ENCODE peak calls at places on chromosomes 3 and 15, in ten cellular contexts. C, H, P, K, T, J, N, Q, L and U are unnamed samples.

GRCh38 chr3:133531981-133532380 is 41.5 kb upstream of the CDV3 start:
- DNase-seq in C (no peak), H (no peak), P (no peak), K (peak; percentile 84), T (peak; percentile 36), J (peak; percentile 82), N (no peak), Q (peak; percentile 67), L (peak; percentile 80), U (no peak)

GRCh38 chr3:25679642-25680302 is 15.1 kb upstream of the TOP2B start:
- DNase-seq in C (no peak), H (no peak), P (no peak), K (no peak), T (no peak), J (no peak), N (no peak), Q (no peak), L (no peak), U (no peak)

GRCh38 chr15:60115579-60116415 is 111.7 kb downstream of the FOXB1 start:
- DNase-seq in C (no peak), H (no peak), P (no peak), K (peak; percentile 89), T (peak; percentile 61), J (peak; percentile 55), N (no peak), Q (no peak), L (no peak), U (no peak)

GRCh38 chr15:83457149-83457548 is 10.0 kb downstream of the SH3GL3 start:
- DNase-seq in C (no peak), H (no peak), P (no peak), K (no peak), T (no peak), J (no peak), N (no peak), Q (no peak), L (no peak), U (no peak)

GRCh38 chr3:4688411-4688810 is 195.3 kb downstream of the ITPR1 start:
- DNase-seq in C (no peak), H (no peak), P (no peak), K (no peak), T (peak; percentile 38), J (no peak), N (no peak), Q (no peak), L (no peak), U (no peak)

GRCh38 chr3:129881261-129881660 is 12.2 kb downstream of the TMCC1 start:
- DNase-seq in C (no peak), H (no peak), P (no peak), K (no peak), T (no peak), J (no peak), N (no peak), Q (no peak), L (no peak), U (no peak)

GRCh38 chr15:34365073-34365825 is 1.7 kb downstream of the LPCAT4 start:
- DNase-seq in C (no peak), H (no peak), P (peak; percentile 5), K (peak; percentile 35), T (no peak), J (no peak), N (no peak), Q (no peak), L (no peak), U (peak; percentile 24)

GRCh38 chr15:71532994-71533393 is 277.4 kb upstream of the NR2E3 start:
- DNase-seq in C (no peak), H (no peak), P (peak; percentile 5), K (peak; percentile 49), T (peak; percentile 40), J (peak; percentile 57), N (no peak), Q (peak; percentile 22), L (peak; percentile 33), U (no peak)

GRCh38 chr3:42491876-42492507 is 10.5 kb upstream of the VIPR1 start:
- DNase-seq in C (peak; percentile 79), H (no peak), P (no peak), K (no peak), T (no peak), J (no peak), N (no peak), Q (no peak), L (no peak), U (no peak)

GRCh38 chr3:22959593-22959992 is 243.5 kb upstream of the UBE2E2 start:
- DNase-seq in C (no peak), H (no peak), P (no peak), K (no peak), T (no peak), J (no peak), N (no peak), Q (no peak), L (no peak), U (no peak)

GRCh38 chr3:156180077-156180476 is 59.7 kb downstream of the KCNAB1 start:
- DNase-seq in C (no peak), H (no peak), P (no peak), K (peak; percentile 84), T (no peak), J (peak; percentile 67), N (no peak), Q (no peak), L (no peak), U (no peak)

GRCh38 chr3:191239439-191240035 is 40.5 kb downstream of the OSTN start:
- DNase-seq in C (no peak), H (no peak), P (no peak), K (peak; percentile 25), T (no peak), J (peak; percentile 43), N (no peak), Q (no peak), L (no peak), U (no peak)

GRCh38 chr15:94119923-94120775 is 111.2 kb upstream of the MCTP2 start:
- DNase-seq in C (no peak), H (no peak), P (peak; percentile 49), K (peak; percentile 96), T (peak; percentile 88), J (peak; percentile 68), N (peak; percentile 76), Q (peak; percentile 67), L (peak; percentile 73), U (peak; percentile 70)

GRCh38 chr3:162540421-162540820 is 1043.8 kb downstream of the OTOL1 start:
- DNase-seq in C (no peak), H (no peak), P (no peak), K (no peak), T (peak; percentile 66), J (no peak), N (no peak), Q (no peak), L (no peak), U (no peak)

GRCh38 chr3:52430416-52430810 is 14.5 kb downstream of the SEMA3G start:
- DNase-seq in C (no peak), H (no peak), P (no peak), K (no peak), T (no peak), J (no peak), N (no peak), Q (no peak), L (no peak), U (no peak)

GRCh38 chr3:127694467-127695215 is 21.9 kb downstream of the ABTB1 start:
- DNase-seq in C (peak; percentile 77), H (no peak), P (peak; percentile 52), K (no peak), T (peak; percentile 21), J (peak; percentile 81), N (no peak), Q (no peak), L (no peak), U (peak; percentile 61)

GRCh38 chr3:10008588-10009344 is 17.5 kb upstream of the FANCD2 start:
- DNase-seq in C (peak; percentile 95), H (peak; percentile 58), P (peak; percentile 84), K (peak; percentile 60), T (peak; percentile 94), J (peak; percentile 14), N (peak; percentile 57), Q (peak; percentile 87), L (peak; percentile 91), U (peak; percentile 85)

GRCh38 chr3:61200255-61200654 is 51.0 kb downstream of the FHIT start:
- DNase-seq in C (no peak), H (no peak), P (no peak), K (no peak), T (no peak), J (no peak), N (no peak), Q (no peak), L (no peak), U (no peak)

GRCh38 chr3:162134571-162134970 is 638.0 kb downstream of the OTOL1 start:
- DNase-seq in C (no peak), H (no peak), P (no peak), K (no peak), T (no peak), J (peak; percentile 30), N (peak; percentile 1), Q (no peak), L (no peak), U (peak; percentile 23)

GRCh38 chr15:94692697-94693096 is 461.3 kb downstream of the MCTP2 start:
- DNase-seq in C (no peak), H (no peak), P (no peak), K (no peak), T (no peak), J (no peak), N (no peak), Q (no peak), L (no peak), U (no peak)

GRCh38 chr3:52052831-52053306 is 3.5 kb downstream of the DUSP7 start:
- DNase-seq in C (peak; percentile 96), H (peak; percentile 67), P (peak; percentile 47), K (peak; percentile 77), T (peak; percentile 86), J (peak; percentile 69), N (peak; percentile 85), Q (peak; percentile 84), L (peak; percentile 87), U (peak; percentile 50)

GRCh38 chr3:123813876-123814275 is 70.3 kb downstream of the MYLK start:
- DNase-seq in C (no peak), H (peak; percentile 23), P (no peak), K (peak; percentile 25), T (peak; percentile 49), J (peak; percentile 92), N (no peak), Q (no peak), L (peak; percentile 60), U (no peak)

GRCh38 chr15:37056168-37056893 is 44.0 kb downstream of the MEIS2 start:
- DNase-seq in C (peak; percentile 81), H (no peak), P (no peak), K (peak; percentile 36), T (no peak), J (no peak), N (no peak), Q (no peak), L (no peak), U (no peak)

GRCh38 chr15:98651581-98652220 is 3.4 kb downstream of the IGF1R start:
- DNase-seq in C (no peak), H (no peak), P (no peak), K (peak; percentile 64), T (peak; percentile 66), J (no peak), N (no peak), Q (peak; percentile 28), L (peak; percentile 41), U (peak; percentile 31)

GRCh38 chr3:197782230-197782629 is 8.8 kb upstream of the LRCH3 start:
- DNase-seq in C (no peak), H (no peak), P (no peak), K (no peak), T (no peak), J (no peak), N (no peak), Q (no peak), L (no peak), U (no peak)

GRCh38 chr3:66671348-66671747 is 170.5 kb upstream of the LRIG1 start:
- DNase-seq in C (no peak), H (no peak), P (no peak), K (no peak), T (no peak), J (no peak), N (no peak), Q (no peak), L (no peak), U (no peak)

GRCh38 chr3:182567666-182568065 is 225.6 kb upstream of the ATP11B start:
- DNase-seq in C (no peak), H (no peak), P (no peak), K (no peak), T (no peak), J (peak; percentile 48), N (peak; percentile 58), Q (no peak), L (no peak), U (no peak)

GRCh38 chr3:55968331-55968730 is 481.2 kb upstream of the WNT5A start:
- DNase-seq in C (no peak), H (no peak), P (no peak), K (no peak), T (no peak), J (peak; percentile 65), N (no peak), Q (no peak), L (no peak), U (no peak)